ENCODE peak calls at places on chromosomes 16 and 17, in ten cellular contexts. One of them, this sample, is unnamed.

GRCh38 chr17:62950067-62950466 is 16.0 kb upstream of the TANC2 start:
- DNase-seq in omental fat pad: no peak
- DNase-seq in amniotic stem cell: no peak
- DNase-seq in breast epithelium: no peak
- DNase-seq in neuronal stem cell: no peak
- DNase-seq in IMR-90: peak; percentile 45
- DNase-seq in Peyer's patch: peak; percentile 70
- DNase-seq in cardiac fibroblast: peak; percentile 99
- DNase-seq in K562: no peak
- DNase-seq in activated T-helper 9 cell treated with anti-CD3 and anti-CD28 coated beads, Interleukin-2, amount 50 U/mL, for 16 hours: no peak
- DNase-seq in this sample: peak; percentile 94

GRCh38 chr17:17120294-17120693 is 78.0 kb downstream of the MPRIP start:
- DNase-seq in omental fat pad: no peak
- DNase-seq in amniotic stem cell: no peak
- DNase-seq in breast epithelium: no peak
- DNase-seq in neuronal stem cell: no peak
- DNase-seq in IMR-90: no peak
- DNase-seq in Peyer's patch: no peak
- DNase-seq in cardiac fibroblast: no peak
- DNase-seq in K562: no peak
- DNase-seq in activated T-helper 9 cell treated with anti-CD3 and anti-CD28 coated beads, Interleukin-2, amount 50 U/mL, for 16 hours: no peak
- DNase-seq in this sample: no peak

GRCh38 chr17:18079543-18079942 is 8.2 kb upstream of the DRG2 start:
- DNase-seq in omental fat pad: no peak
- DNase-seq in amniotic stem cell: no peak
- DNase-seq in breast epithelium: no peak
- DNase-seq in neuronal stem cell: no peak
- DNase-seq in IMR-90: no peak
- DNase-seq in Peyer's patch: no peak
- DNase-seq in cardiac fibroblast: no peak
- DNase-seq in K562: no peak
- DNase-seq in activated T-helper 9 cell treated with anti-CD3 and anti-CD28 coated beads, Interleukin-2, amount 50 U/mL, for 16 hours: no peak
- DNase-seq in this sample: no peak

GRCh38 chr16:65816556-65816955 is 549.9 kb upstream of the CDH5 start:
- DNase-seq in omental fat pad: no peak
- DNase-seq in amniotic stem cell: no peak
- DNase-seq in breast epithelium: no peak
- DNase-seq in neuronal stem cell: no peak
- DNase-seq in IMR-90: no peak
- DNase-seq in Peyer's patch: no peak
- DNase-seq in cardiac fibroblast: peak; percentile 3
- DNase-seq in K562: no peak
- DNase-seq in activated T-helper 9 cell treated with anti-CD3 and anti-CD28 coated beads, Interleukin-2, amount 50 U/mL, for 16 hours: no peak
- DNase-seq in this sample: no peak

GRCh38 chr17:69246726-69247375 is 18.2 kb upstream of the ABCA10 start:
- DNase-seq in omental fat pad: no peak
- DNase-seq in amniotic stem cell: peak; percentile 57
- DNase-seq in breast epithelium: no peak
- DNase-seq in neuronal stem cell: peak; percentile 31
- DNase-seq in IMR-90: peak; percentile 55
- DNase-seq in Peyer's patch: no peak
- DNase-seq in cardiac fibroblast: peak; percentile 74
- DNase-seq in K562: peak; percentile 37
- DNase-seq in activated T-helper 9 cell treated with anti-CD3 and anti-CD28 coated beads, Interleukin-2, amount 50 U/mL, for 16 hours: no peak
- DNase-seq in this sample: peak; percentile 55

GRCh38 chr17:17892731-17893130 is 55.9 kb upstream of the SREBF1 start:
- DNase-seq in omental fat pad: no peak
- DNase-seq in amniotic stem cell: no peak
- DNase-seq in breast epithelium: no peak
- DNase-seq in neuronal stem cell: no peak
- DNase-seq in IMR-90: no peak
- DNase-seq in Peyer's patch: no peak
- DNase-seq in cardiac fibroblast: no peak
- DNase-seq in K562: no peak
- DNase-seq in activated T-helper 9 cell treated with anti-CD3 and anti-CD28 coated beads, Interleukin-2, amount 50 U/mL, for 16 hours: no peak
- DNase-seq in this sample: no peak

GRCh38 chr16:66681676-66682075 is 14.9 kb downstream of the CMTM4 start:
- DNase-seq in omental fat pad: no peak
- DNase-seq in amniotic stem cell: no peak
- DNase-seq in breast epithelium: no peak
- DNase-seq in neuronal stem cell: no peak
- DNase-seq in IMR-90: no peak
- DNase-seq in Peyer's patch: peak; percentile 52
- DNase-seq in cardiac fibroblast: no peak
- DNase-seq in K562: no peak
- DNase-seq in activated T-helper 9 cell treated with anti-CD3 and anti-CD28 coated beads, Interleukin-2, amount 50 U/mL, for 16 hours: no peak
- DNase-seq in this sample: peak; percentile 70

GRCh38 chr17:29835438-29836351 is 94.3 kb downstream of the SSH2 start:
- DNase-seq in omental fat pad: no peak
- DNase-seq in amniotic stem cell: no peak
- DNase-seq in breast epithelium: no peak
- DNase-seq in neuronal stem cell: no peak
- DNase-seq in IMR-90: peak; percentile 73
- DNase-seq in Peyer's patch: no peak
- DNase-seq in cardiac fibroblast: peak; percentile 46
- DNase-seq in K562: no peak
- DNase-seq in activated T-helper 9 cell treated with anti-CD3 and anti-CD28 coated beads, Interleukin-2, amount 50 U/mL, for 16 hours: no peak
- DNase-seq in this sample: peak; percentile 55

GRCh38 chr16:67865318-67865717 is 7.5 kb upstream of the EDC4 start:
- DNase-seq in omental fat pad: no peak
- DNase-seq in amniotic stem cell: no peak
- DNase-seq in breast epithelium: no peak
- DNase-seq in neuronal stem cell: no peak
- DNase-seq in IMR-90: peak; percentile 26
- DNase-seq in Peyer's patch: peak; percentile 62
- DNase-seq in cardiac fibroblast: peak; percentile 56
- DNase-seq in K562: no peak
- DNase-seq in activated T-helper 9 cell treated with anti-CD3 and anti-CD28 coated beads, Interleukin-2, amount 50 U/mL, for 16 hours: no peak
- DNase-seq in this sample: peak; percentile 63

GRCh38 chr16:26133401-26133800 is 441.6 kb downstream of the HS3ST4 start:
- DNase-seq in omental fat pad: no peak
- DNase-seq in amniotic stem cell: no peak
- DNase-seq in breast epithelium: no peak
- DNase-seq in neuronal stem cell: no peak
- DNase-seq in IMR-90: no peak
- DNase-seq in Peyer's patch: no peak
- DNase-seq in cardiac fibroblast: no peak
- DNase-seq in K562: no peak
- DNase-seq in activated T-helper 9 cell treated with anti-CD3 and anti-CD28 coated beads, Interleukin-2, amount 50 U/mL, for 16 hours: no peak
- DNase-seq in this sample: no peak

GRCh38 chr16:3689731-3690130 is 27.6 kb downstream of the TRAP1 start:
- DNase-seq in omental fat pad: no peak
- DNase-seq in amniotic stem cell: no peak
- DNase-seq in breast epithelium: no peak
- DNase-seq in neuronal stem cell: no peak
- DNase-seq in IMR-90: no peak
- DNase-seq in Peyer's patch: no peak
- DNase-seq in cardiac fibroblast: no peak
- DNase-seq in K562: no peak
- DNase-seq in activated T-helper 9 cell treated with anti-CD3 and anti-CD28 coated beads, Interleukin-2, amount 50 U/mL, for 16 hours: no peak
- DNase-seq in this sample: no peak

GRCh38 chr17:5950871-5951270 is 119.3 kb upstream of the WSCD1 start:
- DNase-seq in omental fat pad: no peak
- DNase-seq in amniotic stem cell: no peak
- DNase-seq in breast epithelium: no peak
- DNase-seq in neuronal stem cell: no peak
- DNase-seq in IMR-90: no peak
- DNase-seq in Peyer's patch: no peak
- DNase-seq in cardiac fibroblast: no peak
- DNase-seq in K562: no peak
- DNase-seq in activated T-helper 9 cell treated with anti-CD3 and anti-CD28 coated beads, Interleukin-2, amount 50 U/mL, for 16 hours: no peak
- DNase-seq in this sample: no peak

GRCh38 chr17:36182176-36183000 is 6.0 kb upstream of the TBC1D3B start:
- DNase-seq in omental fat pad: no peak
- DNase-seq in amniotic stem cell: no peak
- DNase-seq in breast epithelium: no peak
- DNase-seq in neuronal stem cell: no peak
- DNase-seq in IMR-90: no peak
- DNase-seq in Peyer's patch: peak; percentile 49
- DNase-seq in cardiac fibroblast: peak; percentile 45
- DNase-seq in K562: no peak
- DNase-seq in activated T-helper 9 cell treated with anti-CD3 and anti-CD28 coated beads, Interleukin-2, amount 50 U/mL, for 16 hours: no peak
- DNase-seq in this sample: no peak

GRCh38 chr16:80233097-80233835 is 307.5 kb upstream of the DYNLRB2 start:
- DNase-seq in omental fat pad: no peak
- DNase-seq in amniotic stem cell: no peak
- DNase-seq in breast epithelium: no peak
- DNase-seq in neuronal stem cell: no peak
- DNase-seq in IMR-90: no peak
- DNase-seq in Peyer's patch: no peak
- DNase-seq in cardiac fibroblast: no peak
- DNase-seq in K562: no peak
- DNase-seq in activated T-helper 9 cell treated with anti-CD3 and anti-CD28 coated beads, Interleukin-2, amount 50 U/mL, for 16 hours: no peak
- DNase-seq in this sample: no peak

GRCh38 chr17:7747586-7747985 is 30.0 kb downstream of the DNAH2 start:
- DNase-seq in omental fat pad: no peak
- DNase-seq in amniotic stem cell: no peak
- DNase-seq in breast epithelium: no peak
- DNase-seq in neuronal stem cell: no peak
- DNase-seq in IMR-90: peak; percentile 72
- DNase-seq in Peyer's patch: no peak
- DNase-seq in cardiac fibroblast: peak; percentile 84
- DNase-seq in K562: no peak
- DNase-seq in activated T-helper 9 cell treated with anti-CD3 and anti-CD28 coated beads, Interleukin-2, amount 50 U/mL, for 16 hours: no peak
- DNase-seq in this sample: no peak

GRCh38 chr17:60372790-60373483 is 19.0 kb downstream of the USP32 start:
- DNase-seq in omental fat pad: no peak
- DNase-seq in amniotic stem cell: peak; percentile 40
- DNase-seq in breast epithelium: no peak
- DNase-seq in neuronal stem cell: no peak
- DNase-seq in IMR-90: peak; percentile 87
- DNase-seq in Peyer's patch: no peak
- DNase-seq in cardiac fibroblast: peak; percentile 39
- DNase-seq in K562: no peak
- DNase-seq in activated T-helper 9 cell treated with anti-CD3 and anti-CD28 coated beads, Interleukin-2, amount 50 U/mL, for 16 hours: no peak
- DNase-seq in this sample: no peak

GRCh38 chr17:49996121-49996494 is 1.1 kb upstream of the DLX3 start:
- DNase-seq in omental fat pad: no peak
- DNase-seq in amniotic stem cell: no peak
- DNase-seq in breast epithelium: no peak
- DNase-seq in neuronal stem cell: no peak
- DNase-seq in IMR-90: no peak
- DNase-seq in Peyer's patch: peak; percentile 38
- DNase-seq in cardiac fibroblast: no peak
- DNase-seq in K562: no peak
- DNase-seq in activated T-helper 9 cell treated with anti-CD3 and anti-CD28 coated beads, Interleukin-2, amount 50 U/mL, for 16 hours: no peak
- DNase-seq in this sample: no peak

GRCh38 chr16:49468611-49469322 is 95.2 kb downstream of the C16orf78 start:
- DNase-seq in omental fat pad: no peak
- DNase-seq in amniotic stem cell: no peak
- DNase-seq in breast epithelium: no peak
- DNase-seq in neuronal stem cell: no peak
- DNase-seq in IMR-90: no peak
- DNase-seq in Peyer's patch: peak; percentile 48
- DNase-seq in cardiac fibroblast: no peak
- DNase-seq in K562: no peak
- DNase-seq in activated T-helper 9 cell treated with anti-CD3 and anti-CD28 coated beads, Interleukin-2, amount 50 U/mL, for 16 hours: no peak
- DNase-seq in this sample: no peak

GRCh38 chr17:41265078-41265477 is at the start of gene KRTAP9-6:
- DNase-seq in omental fat pad: no peak
- DNase-seq in amniotic stem cell: no peak
- DNase-seq in breast epithelium: no peak
- DNase-seq in neuronal stem cell: no peak
- DNase-seq in IMR-90: no peak
- DNase-seq in Peyer's patch: no peak
- DNase-seq in cardiac fibroblast: no peak
- DNase-seq in K562: peak; percentile 0
- DNase-seq in activated T-helper 9 cell treated with anti-CD3 and anti-CD28 coated beads, Interleukin-2, amount 50 U/mL, for 16 hours: no peak
- DNase-seq in this sample: no peak

GRCh38 chr16:29841631-29842030 is 21.4 kb downstream of the MVP start:
- DNase-seq in omental fat pad: no peak
- DNase-seq in amniotic stem cell: no peak
- DNase-seq in breast epithelium: no peak
- DNase-seq in neuronal stem cell: no peak
- DNase-seq in IMR-90: no peak
- DNase-seq in Peyer's patch: no peak
- DNase-seq in cardiac fibroblast: no peak
- DNase-seq in K562: no peak
- DNase-seq in activated T-helper 9 cell treated with anti-CD3 and anti-CD28 coated beads, Interleukin-2, amount 50 U/mL, for 16 hours: no peak
- DNase-seq in this sample: no peak

GRCh38 chr16:89246383-89246902 is 28.9 kb downstream of the ZNF778 start:
- DNase-seq in omental fat pad: no peak
- DNase-seq in amniotic stem cell: no peak
- DNase-seq in breast epithelium: no peak
- DNase-seq in neuronal stem cell: no peak
- DNase-seq in IMR-90: no peak
- DNase-seq in Peyer's patch: no peak
- DNase-seq in cardiac fibroblast: no peak
- DNase-seq in K562: no peak
- DNase-seq in activated T-helper 9 cell treated with anti-CD3 and anti-CD28 coated beads, Interleukin-2, amount 50 U/mL, for 16 hours: no peak
- DNase-seq in this sample: no peak

GRCh38 chr17:8894673-8895578 is 27.5 kb upstream of the PIK3R6 start:
- DNase-seq in omental fat pad: no peak
- DNase-seq in amniotic stem cell: peak; percentile 16
- DNase-seq in breast epithelium: peak; percentile 49
- DNase-seq in neuronal stem cell: peak; percentile 53
- DNase-seq in IMR-90: peak; percentile 59
- DNase-seq in Peyer's patch: peak; percentile 81
- DNase-seq in cardiac fibroblast: peak; percentile 79
- DNase-seq in K562: peak; percentile 64
- DNase-seq in activated T-helper 9 cell treated with anti-CD3 and anti-CD28 coated beads, Interleukin-2, amount 50 U/mL, for 16 hours: no peak
- DNase-seq in this sample: peak; percentile 60

GRCh38 chr17:40857535-40857934 is 9.5 kb downstream of the KRT12 start:
- DNase-seq in omental fat pad: no peak
- DNase-seq in amniotic stem cell: no peak
- DNase-seq in breast epithelium: no peak
- DNase-seq in neuronal stem cell: no peak
- DNase-seq in IMR-90: peak; percentile 32
- DNase-seq in Peyer's patch: no peak
- DNase-seq in cardiac fibroblast: peak; percentile 38
- DNase-seq in K562: no peak
- DNase-seq in activated T-helper 9 cell treated with anti-CD3 and anti-CD28 coated beads, Interleukin-2, amount 50 U/mL, for 16 hours: no peak
- DNase-seq in this sample: no peak

GRCh38 chr17:28570716-28571254 is 539 bp downstream of the PIGS start:
- DNase-seq in omental fat pad: no peak
- DNase-seq in amniotic stem cell: no peak
- DNase-seq in breast epithelium: no peak
- DNase-seq in neuronal stem cell: no peak
- DNase-seq in IMR-90: no peak
- DNase-seq in Peyer's patch: peak; percentile 78
- DNase-seq in cardiac fibroblast: no peak
- DNase-seq in K562: peak; percentile 66
- DNase-seq in activated T-helper 9 cell treated with anti-CD3 and anti-CD28 coated beads, Interleukin-2, amount 50 U/mL, for 16 hours: peak; percentile 23
- DNase-seq in this sample: peak; percentile 43

GRCh38 chr16:66264311-66265105 is 102.0 kb upstream of the CDH5 start:
- DNase-seq in omental fat pad: no peak
- DNase-seq in amniotic stem cell: no peak
- DNase-seq in breast epithelium: no peak
- DNase-seq in neuronal stem cell: no peak
- DNase-seq in IMR-90: no peak
- DNase-seq in Peyer's patch: peak; percentile 21
- DNase-seq in cardiac fibroblast: no peak
- DNase-seq in K562: no peak
- DNase-seq in activated T-helper 9 cell treated with anti-CD3 and anti-CD28 coated beads, Interleukin-2, amount 50 U/mL, for 16 hours: no peak
- DNase-seq in this sample: no peak

GRCh38 chr17:17921192-17922082 is 50.8 kb downstream of the TOM1L2 start:
- DNase-seq in omental fat pad: no peak
- DNase-seq in amniotic stem cell: peak; percentile 60
- DNase-seq in breast epithelium: no peak
- DNase-seq in neuronal stem cell: peak; percentile 86
- DNase-seq in IMR-90: peak; percentile 90
- DNase-seq in Peyer's patch: peak; percentile 40
- DNase-seq in cardiac fibroblast: peak; percentile 95
- DNase-seq in K562: peak; percentile 39
- DNase-seq in activated T-helper 9 cell treated with anti-CD3 and anti-CD28 coated beads, Interleukin-2, amount 50 U/mL, for 16 hours: no peak
- DNase-seq in this sample: no peak

GRCh38 chr17:56661906-56662305 is 68.4 kb downstream of the NOG start:
- DNase-seq in omental fat pad: no peak
- DNase-seq in amniotic stem cell: no peak
- DNase-seq in breast epithelium: no peak
- DNase-seq in neuronal stem cell: no peak
- DNase-seq in IMR-90: no peak
- DNase-seq in Peyer's patch: no peak
- DNase-seq in cardiac fibroblast: no peak
- DNase-seq in K562: no peak
- DNase-seq in activated T-helper 9 cell treated with anti-CD3 and anti-CD28 coated beads, Interleukin-2, amount 50 U/mL, for 16 hours: no peak
- DNase-seq in this sample: no peak

GRCh38 chr16:69197573-69197972 is 10.6 kb downstream of the SNTB2 start:
- DNase-seq in omental fat pad: no peak
- DNase-seq in amniotic stem cell: no peak
- DNase-seq in breast epithelium: no peak
- DNase-seq in neuronal stem cell: no peak
- DNase-seq in IMR-90: no peak
- DNase-seq in Peyer's patch: no peak
- DNase-seq in cardiac fibroblast: no peak
- DNase-seq in K562: no peak
- DNase-seq in activated T-helper 9 cell treated with anti-CD3 and anti-CD28 coated beads, Interleukin-2, amount 50 U/mL, for 16 hours: no peak
- DNase-seq in this sample: no peak

This sample was measured in small intestine.